ENCODE peak calls at places on chromosome 16, in ten cellular contexts. A is GM23248; J is MV-4-11; S is left lobe of liver; L is T-helper 1 cell; B is WTC11; N is stimulated activated CD8-positive, alpha-beta memory T cell treated with anti-CD3 and anti-CD28 coated beads, Interleukin-15, amount 100 ng/mL, for 1 hour; V is CD4-positive, alpha-beta memory T cell; T is adrenal gland; K is stimulated activated CD4-positive, alpha-beta T cell treated with anti-CD3 and anti-CD28 coated beads, Interleukin-1b, Interleukin-23, amount 100 ng/mL, for 1 hour. Y is an unnamed sample.

GRCh38 chr16:77723108-77723514 is 797 bp downstream of the NUDT7 start:
- DNase-seq in A (peak), J (peak), S (peak), L (no peak), B (no peak), N (no peak), V (peak), T (peak), K (no peak), Y (no peak)

GRCh38 chr16:30065943-30066881 is 652 bp downstream of the ALDOA start:
- DNase-seq in A (peak), J (peak), S (peak), L (no peak), B (peak), N (no peak), V (no peak), T (no peak), K (no peak), Y (no peak)

GRCh38 chr16:48384982-48385271 is 286 bp downstream of the SIAH1 start:
- DNase-seq in A (no peak), J (no peak), S (no peak), L (no peak), B (no peak), N (no peak), V (no peak), T (no peak), K (no peak), Y (no peak)

GRCh38 chr16:26645629-26646028 is 421.1 kb upstream of the C16orf82 start:
- DNase-seq in A (peak), J (no peak), S (no peak), L (peak), B (peak), N (peak), V (peak), T (no peak), K (no peak), Y (no peak)

GRCh38 chr16:19753815-19754643 is 36.0 kb downstream of the IQCK start:
- DNase-seq in A (peak), J (no peak), S (no peak), L (no peak), B (no peak), N (no peak), V (no peak), T (no peak), K (no peak), Y (no peak)

GRCh38 chr16:20807822-20808207 is 1.5 kb downstream of the REXO5 start:
- DNase-seq in A (no peak), J (no peak), S (no peak), L (no peak), B (no peak), N (no peak), V (no peak), T (no peak), K (no peak), Y (no peak)

GRCh38 chr16:30948087-30948955 is 547 bp upstream of the ORAI3 start:
- DNase-seq in A (peak), J (peak), S (peak), L (no peak), B (peak), N (no peak), V (no peak), T (peak), K (no peak), Y (peak)

GRCh38 chr16:65663774-65664173 is 541.9 kb upstream of the CDH11 start:
- DNase-seq in A (no peak), J (no peak), S (no peak), L (no peak), B (no peak), N (no peak), V (no peak), T (no peak), K (no peak), Y (no peak)

GRCh38 chr16:4415538-4416199 is 727 bp downstream of the CORO7 start:
- DNase-seq in A (peak), J (peak), S (no peak), L (peak), B (peak), N (no peak), V (peak), T (peak), K (no peak), Y (peak)

GRCh38 chr16:55908641-55909040 is 33.5 kb upstream of the CES5A start:
- DNase-seq in A (no peak), J (no peak), S (no peak), L (no peak), B (no peak), N (no peak), V (no peak), T (no peak), K (no peak), Y (no peak)

GRCh38 chr16:69382421-69382820 is 3.4 kb downstream of the TERF2 start:
- DNase-seq in A (no peak), J (no peak), S (no peak), L (no peak), B (no peak), N (no peak), V (no peak), T (no peak), K (no peak), Y (no peak)